ENCODE peak calls at places on chromosome 11, in five cellular contexts. X is cardiac muscle cell, T is ovary, U is PC-3, L is tibial nerve. A is an unnamed sample.

GRCh38 chr11:22922672-22923071 is 62.4 kb upstream of the CCDC179 start:
- DNase-seq in X (no peak), T (no peak), U (no peak), L (no peak), A (no peak)

GRCh38 chr11:133536198-133536597 is 3.9 kb upstream of the OPCML start:
- DNase-seq in X (no peak), T (no peak), U (no peak), L (no peak), A (no peak)

GRCh38 chr11:107526197-107526596 is 39.3 kb downstream of the ALKBH8 start:
- DNase-seq in X (no peak), T (no peak), U (peak), L (no peak), A (no peak)

GRCh38 chr11:78548911-78549572 is 25.6 kb downstream of the NARS2 start:
- DNase-seq in X (peak), T (no peak), U (no peak), L (no peak), A (no peak)

GRCh38 chr11:86743223-86744118 is 56.9 kb upstream of the PRSS23 start:
- DNase-seq in X (peak), T (no peak), U (peak), L (peak), A (peak)

GRCh38 chr11:78214331-78215194 is 25.8 kb downstream of the USP35 start:
- DNase-seq in X (no peak), T (no peak), U (no peak), L (no peak), A (no peak)

GRCh38 chr11:117933930-117934329 is 4.7 kb upstream of the TMPRSS13 start:
- DNase-seq in X (no peak), T (no peak), U (no peak), L (no peak), A (no peak)

GRCh38 chr11:71248251-71248570 is 4.2 kb downstream of the SHANK2 start:
- DNase-seq in X (no peak), T (no peak), U (no peak), L (no peak), A (no peak)

GRCh38 chr11:69868871-69869270 is 49.7 kb upstream of the FGF3 start:
- DNase-seq in X (no peak), T (no peak), U (no peak), L (no peak), A (no peak)

GRCh38 chr11:102530558-102530957 is at the start of gene MMP7:
- DNase-seq in X (peak), T (no peak), U (peak), L (no peak), A (peak)

GRCh38 chr11:101866619-101867491 is 48.0 kb upstream of the CEP126 start:
- DNase-seq in X (no peak), T (no peak), U (peak), L (no peak), A (peak)

GRCh38 chr11:35235944-35236666 is 97.1 kb downstream of the CD44 start:
- DNase-seq in X (no peak), T (no peak), U (peak), L (no peak), A (peak)
- H3K27ac ChIP-seq in X (no peak), T (no peak), U (peak), L (no peak), A (no peak)

DNA sequence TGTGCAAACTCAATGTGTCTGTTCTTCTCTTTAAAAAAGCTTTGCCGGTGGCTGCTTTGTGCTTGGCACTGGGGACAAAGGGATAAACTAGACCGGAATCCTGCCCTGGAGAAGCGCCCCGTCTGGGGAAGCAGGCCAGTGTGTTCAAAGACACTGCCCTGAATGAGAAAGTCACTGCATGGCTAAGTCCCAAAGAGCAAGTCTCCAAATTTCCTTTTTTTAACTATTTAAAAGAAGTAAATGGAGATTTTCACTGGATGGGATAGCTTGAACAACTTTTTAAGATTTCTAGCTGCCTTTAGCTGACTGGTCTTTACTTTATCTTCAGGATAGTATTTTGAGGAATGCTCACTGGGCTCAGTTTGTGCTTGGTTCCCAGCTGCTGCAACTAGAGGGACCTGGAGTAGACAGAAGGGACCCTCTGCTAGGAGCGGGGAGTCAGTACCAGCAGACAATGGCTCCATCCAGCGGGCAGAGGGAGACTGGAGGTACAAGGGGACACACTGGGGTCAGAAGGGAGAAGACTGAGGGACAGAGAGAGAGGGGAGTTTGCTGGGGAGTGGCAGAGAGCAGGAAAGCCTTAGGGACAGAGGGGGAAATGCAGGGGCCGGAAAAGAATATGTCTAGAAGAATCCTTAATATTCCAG is 22.2 kb upstream of the ACER3 start:
- DNase-seq in X (peak), T (no peak), U (no peak), L (no peak), A (no peak)
- TF ChIP-seq CTCF in X (peak), T (no peak), U (no peak), L (peak), A (no peak)

GRCh38 chr11:43644626-43645299 is 35.8 kb upstream of the HSD17B12 start:
- DNase-seq in X (peak), T (no peak), U (peak), L (no peak), A (no peak)

GRCh38 chr11:43646767-43647166 is 33.8 kb upstream of the HSD17B12 start:
- DNase-seq in X (no peak), T (no peak), U (no peak), L (no peak), A (no peak)

GRCh38 chr11:43648888-43649287 is 31.6 kb upstream of the HSD17B12 start:
- DNase-seq in X (no peak), T (no peak), U (no peak), L (no peak), A (no peak)

GRCh38 chr11:43639920-43640319 is 40.6 kb upstream of the HSD17B12 start:
- DNase-seq in X (no peak), T (no peak), U (no peak), L (no peak), A (no peak)

GRCh38 chr11:43643898-43644625 is 36.5 kb upstream of the HSD17B12 start:
- DNase-seq in X (peak), T (peak), U (peak), L (peak), A (peak)
- H3K27ac ChIP-seq in X (peak), T (peak), U (peak), L (peak), A (peak)

GRCh38 chr11:2867722-2868548 is 17.6 kb downstream of the CDKN1C start:
- DNase-seq in X (no peak), T (no peak), U (no peak), L (no peak), A (no peak)
- TF ChIP-seq CTCF in X (no peak), T (no peak), U (no peak), L (peak), A (no peak)

DNA sequence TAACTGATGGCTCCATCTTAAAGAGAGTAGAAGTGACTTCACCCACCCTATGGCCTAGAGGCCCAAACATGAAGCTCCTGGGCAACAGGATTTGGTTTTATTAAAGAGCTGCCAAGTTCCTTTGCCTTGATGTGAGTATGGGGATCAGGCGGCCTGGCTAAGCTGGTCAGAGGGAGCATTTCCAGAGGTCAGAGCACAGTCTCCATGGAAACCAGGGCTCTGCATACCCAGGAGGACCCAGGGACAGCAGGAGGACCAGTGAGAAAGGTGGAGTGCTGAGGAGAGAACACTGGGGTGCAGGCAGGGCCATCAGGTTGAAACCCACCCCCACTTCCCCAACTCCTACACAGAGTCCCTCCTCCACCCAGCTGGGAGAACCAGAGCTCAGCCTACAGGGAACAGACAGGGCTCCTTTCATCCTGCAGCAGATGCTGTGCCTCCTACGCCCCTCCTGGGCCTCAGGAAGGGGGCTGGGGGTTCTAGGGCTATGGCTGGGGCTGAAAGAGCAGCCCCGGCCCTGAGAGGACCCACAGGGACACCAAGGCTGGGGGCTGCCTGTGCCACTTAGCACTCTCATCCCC is 13.9 kb upstream of the P2RY6 start:
- DNase-seq in X (no peak), T (no peak), U (no peak), L (no peak), A (no peak)
- H3K27ac ChIP-seq in X (no peak), T (no peak), U (peak), L (no peak), A (no peak)

GRCh38 chr11:64285885-64286800 is 495 bp downstream of the GPR137 start:
- DNase-seq in X (no peak), T (peak), U (peak), L (no peak), A (no peak)
- TF ChIP-seq CTCF in X (no peak), T (no peak), U (peak), L (no peak), A (no peak)

A was measured in RWPE1.